ENCODE peak calls at places on chromosomes 7 and 10, in four cellular contexts. One of them, this sample, is unnamed.

GRCh38 chr7:80428161-80429054 is 83.5 kb downstream of the GNAT3 start:
- DNase-seq in SK-N-SH: peak
- DNase-seq in HepG2: peak
- DNase-seq in K562: peak
- DNase-seq in this sample: peak

GRCh38 chr7:79241288-79242055 is 212.0 kb downstream of the MAGI2 start:
- DNase-seq in SK-N-SH: no peak
- DNase-seq in K562: no peak
- DNase-seq in HepG2: no peak
- DNase-seq in this sample: no peak

GRCh38 chr7:50488379-50488778 is 38.2 kb upstream of the FIGNL1 start:
- DNase-seq in SK-N-SH: no peak
- DNase-seq in HepG2: no peak
- DNase-seq in K562: no peak
- DNase-seq in this sample: no peak

GRCh38 chr7:108454674-108455523 is 1.3 kb downstream of the NRCAM start:
- DNase-seq in HepG2: no peak
- DNase-seq in SK-N-SH: peak
- DNase-seq in K562: no peak
- DNase-seq in this sample: peak

GRCh38 chr10:58086144-58086762 is 181.4 kb downstream of the IPMK start:
- DNase-seq in HepG2: no peak
- DNase-seq in K562: no peak
- DNase-seq in SK-N-SH: no peak
- DNase-seq in this sample: no peak

GRCh38 chr10:97426776-97427570 is 982 bp downstream of the PGAM1 start:
- DNase-seq in K562: peak
- DNase-seq in SK-N-SH: no peak
- DNase-seq in HepG2: no peak
- DNase-seq in this sample: no peak

GRCh38 chr7:87047-87446 is 105.3 kb upstream of the FAM20C start:
- DNase-seq in SK-N-SH: no peak
- DNase-seq in HepG2: no peak
- DNase-seq in K562: no peak
- DNase-seq in this sample: no peak

GRCh38 chr7:30920584-30921539 is 9.2 kb downstream of the AQP1 start:
- DNase-seq in SK-N-SH: peak
- DNase-seq in K562: peak
- DNase-seq in HepG2: no peak
- DNase-seq in this sample: peak

GRCh38 chr7:108570146-108570755 is 577 bp downstream of the DNAJB9 start:
- DNase-seq in K562: peak
- DNase-seq in HepG2: peak
- DNase-seq in SK-N-SH: peak
- DNase-seq in this sample: peak

GRCh38 chr7:83119496-83119895 is 43.2 kb downstream of the PCLO start:
- DNase-seq in K562: no peak
- DNase-seq in HepG2: no peak
- DNase-seq in SK-N-SH: no peak
- DNase-seq in this sample: no peak

GRCh38 chr7:19213746-19214145 is 68.5 kb upstream of the FERD3L start:
- DNase-seq in SK-N-SH: no peak
- DNase-seq in K562: no peak
- DNase-seq in HepG2: no peak
- DNase-seq in this sample: no peak

GRCh38 chr7:80609732-80610131 is 28.7 kb upstream of the CD36 start:
- DNase-seq in HepG2: no peak
- DNase-seq in K562: no peak
- DNase-seq in SK-N-SH: no peak
- DNase-seq in this sample: no peak

GRCh38 chr7:4998244-4998643 is 39.3 kb upstream of the MMD2 start:
- DNase-seq in HepG2: no peak
- DNase-seq in SK-N-SH: no peak
- DNase-seq in K562: no peak
- DNase-seq in this sample: no peak

GRCh38 chr10:22335204-22335956 is 9.9 kb upstream of the SPAG6 start:
- DNase-seq in HepG2: no peak
- DNase-seq in K562: no peak
- DNase-seq in SK-N-SH: peak
- DNase-seq in this sample: peak

GRCh38 chr7:139548302-139549028 is 25.0 kb downstream of the CLEC2L start:
- DNase-seq in K562: no peak
- DNase-seq in SK-N-SH: peak
- DNase-seq in HepG2: no peak
- DNase-seq in this sample: no peak

GRCh38 chr10:59971915-59972314 is 65.6 kb upstream of the CCDC6 start:
- DNase-seq in K562: no peak
- DNase-seq in SK-N-SH: peak
- DNase-seq in HepG2: peak
- DNase-seq in this sample: no peak

GRCh38 chr7:90720970-90721768 is 125.0 kb downstream of the CDK14 start:
- DNase-seq in HepG2: peak
- DNase-seq in K562: no peak
- DNase-seq in SK-N-SH: no peak
- DNase-seq in this sample: no peak

GRCh38 chr10:81600185-81600584 is 274.8 kb upstream of the NRG3 start:
- DNase-seq in SK-N-SH: no peak
- DNase-seq in HepG2: no peak
- DNase-seq in K562: no peak
- DNase-seq in this sample: no peak

GRCh38 chr10:103849880-103850571 is 5.3 kb downstream of the SH3PXD2A start:
- DNase-seq in K562: no peak
- DNase-seq in SK-N-SH: no peak
- DNase-seq in HepG2: no peak
- DNase-seq in this sample: no peak

GRCh38 chr10:43407148-43407575 is 1.8 kb downstream of the HNRNPF start:
- DNase-seq in SK-N-SH: peak
- DNase-seq in HepG2: no peak
- DNase-seq in K562: peak
- DNase-seq in this sample: peak

GRCh38 chr10:131724891-131725735 is 175.7 kb upstream of the PPP2R2D start:
- DNase-seq in K562: no peak
- DNase-seq in HepG2: no peak
- DNase-seq in SK-N-SH: peak
- DNase-seq in this sample: no peak
- TF ChIP-seq FOXJ3 in K562: no peak
- TF ChIP-seq FOXJ3 in HepG2: no peak
- TF ChIP-seq FOXJ3 in SK-N-SH: no peak
- TF ChIP-seq FOXJ3 in this sample: no peak

GRCh38 chr10:25388188-25388861 is 213.5 kb downstream of the GPR158 start:
- DNase-seq in HepG2: no peak
- DNase-seq in SK-N-SH: no peak
- DNase-seq in K562: no peak
- DNase-seq in this sample: no peak
- TF ChIP-seq FOXJ3 in HepG2: no peak
- TF ChIP-seq FOXJ3 in SK-N-SH: no peak
- TF ChIP-seq FOXJ3 in K562: no peak
- TF ChIP-seq FOXJ3 in this sample: no peak

DNA sequence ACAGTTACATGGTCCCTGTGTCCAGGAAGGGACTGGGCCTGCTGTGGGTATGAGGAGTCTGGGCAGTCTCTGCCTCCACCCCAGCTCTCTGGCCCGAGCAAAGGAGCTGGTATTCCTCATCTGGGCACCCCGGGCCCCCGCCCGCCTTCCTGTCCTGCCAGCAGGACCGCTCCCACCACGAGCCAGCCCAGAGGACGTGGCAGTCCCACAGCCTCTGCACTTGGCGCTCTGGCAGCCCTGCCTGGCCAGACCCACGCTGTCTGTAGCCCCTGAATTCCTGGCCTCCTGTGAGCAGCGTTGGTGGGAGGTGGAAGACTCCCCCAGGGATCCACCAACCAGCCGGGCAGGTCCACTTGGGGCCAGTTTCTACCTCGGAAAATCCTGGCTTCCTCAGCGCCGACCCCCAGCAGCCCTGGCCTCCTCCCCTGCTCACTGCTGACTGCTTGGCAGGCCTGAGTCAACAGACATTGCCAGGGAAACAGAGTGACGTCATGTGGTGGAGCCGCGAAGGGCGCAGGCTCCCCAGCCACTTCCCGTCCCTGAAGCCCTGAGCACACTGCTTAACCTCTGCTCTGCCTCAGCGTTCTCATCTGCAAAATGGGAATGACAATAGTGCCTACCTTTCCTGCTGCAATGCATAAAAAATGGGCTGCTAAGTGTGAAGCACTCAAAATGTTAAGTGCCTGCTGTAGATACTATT is 21.6 kb upstream of the LIMK1 start:
- DNase-seq in HepG2: peak
- DNase-seq in K562: peak
- DNase-seq in SK-N-SH: peak
- DNase-seq in this sample: no peak
- TF ChIP-seq FOXJ3 in HepG2: no peak
- TF ChIP-seq FOXJ3 in K562: peak
- TF ChIP-seq FOXJ3 in SK-N-SH: no peak
- TF ChIP-seq FOXJ3 in this sample: no peak

GRCh38 chr10:86960003-86960862 is 1.8 kb downstream of the SNCG start:
- DNase-seq in SK-N-SH: peak
- DNase-seq in K562: peak
- DNase-seq in HepG2: peak
- DNase-seq in this sample: peak
- TF ChIP-seq FOXJ3 in SK-N-SH: no peak
- TF ChIP-seq FOXJ3 in K562: no peak
- TF ChIP-seq FOXJ3 in HepG2: no peak
- TF ChIP-seq FOXJ3 in this sample: no peak

This sample was measured in WTC11.